ENCODE peak calls at places on chromosomes 12 and 14, in five cellular contexts. Y is skeletal muscle cell, X is fibroblast of villous mesenchyme, G is lower lobe of right lung, H is OCI-LY7. T is an unnamed sample.

GRCh38 chr14:54342806-54343205 is 54.0 kb upstream of the CDKN3 start:
- DNase-seq in Y (no peak), X (no peak), G (no peak), H (no peak), T (no peak)

GRCh38 chr12:119457251-119457650 is 122.7 kb downstream of the CCDC60 start:
- DNase-seq in Y (no peak), X (no peak), G (no peak), H (no peak), T (no peak)

GRCh38 chr12:29582677-29583076 is 85.2 kb upstream of the OVCH1 start:
- DNase-seq in Y (no peak), X (no peak), G (no peak), H (no peak), T (no peak)

GRCh38 chr14:54207075-54207474 is 189.7 kb upstream of the CDKN3 start:
- DNase-seq in Y (no peak), X (peak), G (no peak), H (no peak), T (no peak)

GRCh38 chr12:109934026-109934425 is 34.0 kb downstream of the TCHP start:
- DNase-seq in Y (no peak), X (no peak), G (no peak), H (peak), T (no peak)

GRCh38 chr12:96294831-96295230 is 100.7 kb downstream of the ELK3 start:
- DNase-seq in Y (peak), X (peak), G (no peak), H (no peak), T (no peak)

GRCh38 chr14:23580152-23580926 is 1.7 kb upstream of the JPH4 start:
- DNase-seq in Y (no peak), X (no peak), G (no peak), H (no peak), T (no peak)

GRCh38 chr14:35412281-35413057 is 7.9 kb upstream of the NFKBIA start:
- DNase-seq in Y (no peak), X (no peak), G (no peak), H (no peak), T (peak)

GRCh38 chr14:100955201-100955600 is 51.7 kb upstream of the RTL1 start:
- DNase-seq in Y (peak), X (peak), G (no peak), H (no peak), T (no peak)

GRCh38 chr14:94932589-94932988 is 162.7 kb upstream of the GSC start:
- DNase-seq in Y (no peak), X (no peak), G (no peak), H (no peak), T (no peak)

GRCh38 chr14:50594577-50595316 is 34.8 kb downstream of the ATL1 start:
- DNase-seq in Y (no peak), X (no peak), G (no peak), H (no peak), T (no peak)

GRCh38 chr14:105126970-105127307 is 41.6 kb downstream of the JAG2 start:
- DNase-seq in Y (no peak), X (no peak), G (no peak), H (no peak), T (no peak)

GRCh38 chr12:49890096-49890461 is 13.6 kb downstream of the FAIM2 start:
- DNase-seq in Y (no peak), X (no peak), G (no peak), H (no peak), T (no peak)

GRCh38 chr12:49887536-49888401 is 15.9 kb downstream of the FAIM2 start:
- DNase-seq in Y (no peak), X (no peak), G (peak), H (no peak), T (peak)

GRCh38 chr12:49888461-49889151 is 15.1 kb downstream of the FAIM2 start:
- DNase-seq in Y (no peak), X (no peak), G (no peak), H (no peak), T (no peak)

GRCh38 chr12:49891012-49891411 is 12.7 kb downstream of the FAIM2 start:
- DNase-seq in Y (no peak), X (no peak), G (no peak), H (no peak), T (no peak)

DNA sequence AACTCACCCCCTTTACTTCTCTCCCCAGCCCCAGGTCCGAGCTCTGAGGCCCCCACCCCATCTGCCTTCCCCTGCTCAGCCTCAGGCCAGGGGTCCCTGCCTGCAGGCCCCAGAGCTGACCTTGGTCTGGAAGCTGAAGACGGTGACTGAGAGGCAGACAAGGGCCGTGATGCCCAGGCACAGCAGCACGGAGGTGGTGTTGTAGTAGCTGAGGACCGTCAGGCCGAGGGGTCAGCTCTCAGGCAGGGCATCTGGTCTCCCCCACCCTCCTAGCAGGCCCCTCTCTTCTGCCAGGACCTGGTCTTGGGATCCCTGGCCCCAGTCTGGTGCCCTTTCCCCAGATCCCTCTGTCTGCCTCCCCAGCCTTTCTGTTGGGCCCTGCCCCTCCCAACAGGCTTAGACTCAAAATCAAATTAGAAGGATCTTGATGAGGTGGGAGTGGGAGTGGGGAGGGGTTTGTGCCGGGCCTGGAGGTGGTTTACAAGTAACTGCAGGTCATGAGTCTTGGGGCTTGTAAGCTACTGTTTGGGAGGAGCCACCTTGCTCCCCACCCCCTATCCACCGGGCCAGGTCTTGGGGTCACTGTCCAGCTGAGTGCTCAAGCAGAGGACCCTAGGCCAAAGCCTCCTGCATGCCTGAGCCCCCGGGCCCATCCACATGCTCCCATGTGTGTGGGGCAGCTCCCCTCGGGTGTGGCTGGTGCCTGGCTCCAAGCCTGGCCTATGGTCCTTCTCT is 14.2 kb downstream of the FAIM2 start:
- DNase-seq in Y (no peak), X (no peak), G (no peak), H (no peak), T (no peak)
- H3K4me3 ChIP-seq in Y (no peak), X (no peak), G (no peak), H (no peak), T (no peak)

DNA sequence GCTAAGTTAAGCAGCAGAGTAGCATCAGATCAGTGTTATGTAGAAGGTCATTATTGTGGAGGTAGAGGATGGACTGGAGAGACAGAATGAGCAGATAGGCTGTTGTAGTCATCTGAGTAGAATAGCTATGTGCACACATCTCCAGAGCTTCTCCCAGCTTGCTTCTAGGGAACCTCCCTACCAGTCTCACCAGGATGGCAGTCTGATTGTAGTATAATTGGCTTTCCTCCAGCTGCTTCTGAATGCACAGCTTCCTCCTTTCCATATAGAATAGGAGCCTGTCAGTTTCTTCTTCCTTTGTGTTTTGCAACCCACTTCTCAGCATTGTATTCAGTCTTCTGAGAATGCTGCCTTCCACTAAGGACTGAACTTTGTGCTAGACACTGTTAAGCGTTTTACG is 2.1 kb upstream of the CSAD start:
- DNase-seq in Y (no peak), X (no peak), G (no peak), H (no peak), T (no peak)
- H3K4me3 ChIP-seq in Y (no peak), X (no peak), G (peak), H (peak), T (no peak)

GRCh38 chr14:67814826-67815225 is 1.6 kb downstream of the ZFYVE26 start:
- DNase-seq in Y (no peak), X (no peak), G (no peak), H (no peak), T (no peak)
- H3K4me3 ChIP-seq in Y (no peak), X (no peak), G (peak), H (peak), T (no peak)

DNA sequence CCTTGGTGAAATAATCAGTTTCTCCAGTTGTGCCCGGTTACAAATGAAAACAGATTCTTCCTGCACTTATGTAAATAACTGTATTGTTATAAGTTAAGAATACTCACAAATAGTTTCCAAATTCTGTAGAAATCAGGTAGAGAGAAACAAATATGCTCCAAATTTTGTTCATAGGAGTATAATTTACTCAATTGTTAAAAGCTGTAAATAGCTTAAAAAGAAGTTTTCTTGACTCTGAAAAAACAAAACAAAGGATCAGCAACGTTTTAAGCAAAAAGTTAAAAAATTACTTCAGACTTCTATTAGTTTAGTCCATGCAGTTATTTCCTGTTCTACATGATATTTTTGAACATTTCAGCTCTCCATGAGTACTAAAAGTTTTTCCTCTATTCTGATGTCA is 30.0 kb upstream of the SLC38A4 start:
- DNase-seq in Y (no peak), X (no peak), G (no peak), H (no peak), T (no peak)
- H3K4me3 ChIP-seq in Y (no peak), X (no peak), G (no peak), H (no peak), T (no peak)

GRCh38 chr12:108727868-108728735 is 3.2 kb downstream of the CORO1C start:
- DNase-seq in Y (no peak), X (no peak), G (no peak), H (no peak), T (no peak)
- H3K4me3 ChIP-seq in Y (peak), X (peak), G (peak), H (peak), T (no peak)

T was measured in right cardiac atrium.